ENCODE peak calls at places on chromosomes 1 and 21, in eight cellular contexts. D, O, U, V, Z, S, W and G are unnamed samples.
A peak's percentile ranks its signal among the peaks of the same experiment; 100 is the strongest.

GRCh38 chr1:224980181-224980580 is 50.7 kb downstream of the DNAH14 start:
- DNase-seq in V (no peak), S (no peak), W (peak; percentile 5), O (no peak), U (no peak), D (no peak), Z (no peak), G (no peak)

GRCh38 chr1:23673086-23673813 is 18.4 kb upstream of the RPL11 start:
- DNase-seq in U (no peak), W (peak; percentile 64), O (no peak), D (no peak), Z (no peak), V (peak; percentile 48), S (no peak), G (peak; percentile 61)

GRCh38 chr1:207917086-207917485 is 6.2 kb upstream of the CD34 start:
- DNase-seq in O (no peak), S (no peak), U (no peak), D (peak; percentile 23), Z (no peak), V (no peak), W (no peak), G (no peak)

GRCh38 chr1:50474859-50475809 is 51.9 kb upstream of the DMRTA2 start:
- DNase-seq in O (peak; percentile 2), W (peak; percentile 62), Z (no peak), D (no peak), U (no peak), V (peak; percentile 8), S (no peak), G (no peak)

GRCh38 chr21:36535618-36536241 is 55.8 kb upstream of the CLDN14 start:
- DNase-seq in D (no peak), W (no peak), U (no peak), O (no peak), V (no peak), S (no peak), Z (no peak), G (no peak)

GRCh38 chr1:18632711-18633427 is 2.2 kb downstream of the PAX7 start:
- DNase-seq in D (no peak), S (no peak), U (no peak), V (no peak), W (no peak), O (no peak), Z (no peak), G (no peak)

GRCh38 chr1:181430015-181430657 is 53.2 kb upstream of the CACNA1E start:
- DNase-seq in S (no peak), Z (no peak), W (no peak), D (no peak), V (no peak), O (no peak), U (no peak), G (peak; percentile 17)

GRCh38 chr1:204885790-204886189 is 15.1 kb downstream of the NFASC start:
- DNase-seq in W (no peak), U (no peak), O (no peak), S (no peak), D (no peak), Z (no peak), V (peak; percentile 58), G (no peak)

GRCh38 chr1:230171337-230172015 is 104.4 kb downstream of the GALNT2 start:
- DNase-seq in Z (peak; percentile 7), U (no peak), W (no peak), S (no peak), D (no peak), O (no peak), V (peak; percentile 90), G (no peak)

GRCh38 chr1:201321826-201322390 is 38.6 kb downstream of the PKP1 start:
- DNase-seq in W (no peak), Z (no peak), O (no peak), S (no peak), V (no peak), D (no peak), U (no peak), G (no peak)

GRCh38 chr1:165075725-165076370 is 280.7 kb downstream of the LMX1A start:
- DNase-seq in Z (no peak), O (no peak), D (peak; percentile 3), S (no peak), U (no peak), W (peak; percentile 13), V (peak; percentile 10), G (peak; percentile 9)

GRCh38 chr1:214993419-214993818 is 89.1 kb upstream of the KCNK2 start:
- DNase-seq in O (no peak), W (no peak), D (no peak), S (no peak), U (no peak), Z (no peak), V (peak; percentile 52), G (no peak)

GRCh38 chr1:231334952-231335351 is 2.7 kb downstream of the EXOC8 start:
- DNase-seq in O (no peak), Z (no peak), V (no peak), D (no peak), W (no peak), U (no peak), S (no peak), G (no peak)

GRCh38 chr1:2381741-2382620 is 9.4 kb downstream of the MORN1 start:
- DNase-seq in U (peak; percentile 66), S (peak; percentile 53), Z (peak; percentile 93), D (peak; percentile 69), V (peak; percentile 63), O (peak; percentile 81), W (peak; percentile 70), G (peak; percentile 73)

GRCh38 chr1:11526071-11526895 is 47.3 kb downstream of the DISP3 start:
- DNase-seq in U (no peak), O (no peak), D (no peak), Z (peak; percentile 52), W (no peak), S (no peak), V (no peak), G (no peak)

GRCh38 chr1:181061891-181062777 is 26.4 kb upstream of the IER5 start:
- DNase-seq in U (no peak), Z (no peak), V (no peak), S (no peak), O (no peak), W (no peak), D (no peak), G (no peak)

GRCh38 chr21:31397515-31397926 is 53.5 kb upstream of the TIAM1 start:
- DNase-seq in Z (no peak), O (peak; percentile 62), D (peak; percentile 5), S (no peak), W (no peak), V (peak; percentile 12), U (no peak), G (peak; percentile 39)

GRCh38 chr21:42080788-42081083 is 9.6 kb downstream of the UMODL1 start:
- DNase-seq in V (peak; percentile 94), W (no peak), D (no peak), U (no peak), O (no peak), S (no peak), Z (no peak), G (no peak)

GRCh38 chr1:185973645-185974044 is 239.5 kb downstream of the HMCN1 start:
- DNase-seq in O (no peak), D (no peak), Z (no peak), S (no peak), W (peak; percentile 85), U (no peak), V (peak; percentile 98), G (no peak)

GRCh38 chr1:70134148-70134547 is 71.2 kb downstream of the LRRC40 start:
- DNase-seq in U (no peak), S (no peak), D (no peak), W (no peak), Z (no peak), V (no peak), O (no peak), G (no peak)

GRCh38 chr1:1593834-1594601 is 5.9 kb downstream of the FNDC10 start:
- DNase-seq in O (no peak), U (no peak), S (no peak), W (no peak), D (no peak), V (no peak), Z (no peak), G (no peak)

GRCh38 chr1:70079546-70079945 is 125.8 kb downstream of the LRRC40 start:
- DNase-seq in W (no peak), V (no peak), D (no peak), S (no peak), O (no peak), Z (no peak), U (no peak), G (no peak)

GRCh38 chr1:23402286-23403037 is 22.1 kb downstream of the TCEA3 start:
- DNase-seq in W (no peak), U (no peak), O (no peak), Z (no peak), V (no peak), S (no peak), D (no peak), G (no peak)

GRCh38 chr1:20678599-20678998 is 17.4 kb upstream of the DDOST start:
- DNase-seq in D (no peak), U (no peak), Z (no peak), S (no peak), O (no peak), V (no peak), W (no peak), G (no peak)

GRCh38 chr1:19067187-19067911 is 110.9 kb upstream of the IFFO2 start:
- DNase-seq in Z (no peak), U (no peak), W (peak; percentile 28), D (no peak), S (no peak), V (no peak), O (peak; percentile 52), G (no peak)